ENCODE peak calls at places on chromosomes 7 and 10, in five cellular contexts. Z, O, Q, R and H are unnamed samples. For H3K27me3 and H3K4me1, the result is how much of the 10 kb centered on the place peaks cover.

GRCh38 chr10:86840498-86840897 is 84.1 kb downstream of the BMPR1A start:
- DNase-seq in Z (no peak), O (no peak), Q (no peak), R (no peak), H (no peak)

GRCh38 chr10:8055420-8056349 is 1.2 kb downstream of the GATA3 start:
- DNase-seq in Z (no peak), O (no peak), Q (no peak), R (no peak), H (no peak)

GRCh38 chr10:80015911-80016590 is 62.4 kb upstream of the TMEM254 start:
- DNase-seq in Z (no peak), O (no peak), Q (no peak), R (no peak), H (no peak)

GRCh38 chr10:132412316-132413192 is 15.6 kb downstream of the PWWP2B start:
- DNase-seq in Z (no peak), O (no peak), Q (no peak), R (no peak), H (peak)

GRCh38 chr7:80542398-80542797 is 30.5 kb upstream of the GNAT3 start:
- DNase-seq in Z (no peak), O (no peak), Q (no peak), R (no peak), H (no peak)

GRCh38 chr7:100370303-100370702 is 3.0 kb upstream of the PILRA start:
- DNase-seq in Z (peak), O (no peak), Q (no peak), R (no peak), H (no peak)

GRCh38 chr10:131645756-131646155 is 255.1 kb upstream of the PPP2R2D start:
- DNase-seq in Z (no peak), O (no peak), Q (no peak), R (no peak), H (no peak)

GRCh38 chr10:101570764-101571572 is 17.1 kb downstream of the POLL start:
- DNase-seq in Z (no peak), O (no peak), Q (no peak), R (no peak), H (no peak)

GRCh38 chr7:93185303-93186027 is 37.3 kb upstream of the SAMD9L start:
- DNase-seq in Z (no peak), O (no peak), Q (no peak), R (no peak), H (no peak)

GRCh38 chr7:7516156-7516555 is 19.5 kb downstream of the COL28A1 start:
- DNase-seq in Z (no peak), O (no peak), Q (no peak), R (no peak), H (no peak)

GRCh38 chr7:100875356-100875751 is 451 bp downstream of the SRRT start:
- DNase-seq in Z (peak), O (no peak), Q (no peak), R (no peak), H (no peak)

GRCh38 chr10:113093188-113094113 is 143.4 kb downstream of the TCF7L2 start:
- DNase-seq in Z (no peak), O (peak), Q (no peak), R (no peak), H (no peak)

GRCh38 chr10:51086695-51087094 is 12.4 kb downstream of the PRKG1 start:
- DNase-seq in Z (no peak), O (no peak), Q (no peak), R (no peak), H (no peak)

GRCh38 chr7:132503415-132503814 is 72.9 kb downstream of the PLXNA4 start:
- DNase-seq in Z (no peak), O (no peak), Q (no peak), R (no peak), H (no peak)

GRCh38 chr7:95687759-95688343 is 84.5 kb upstream of the DYNC1I1 start:
- DNase-seq in Z (peak), O (no peak), Q (no peak), R (no peak), H (no peak)

GRCh38 chr7:25675789-25676474 is 447.6 kb upstream of the NPVF start:
- DNase-seq in Z (no peak), O (no peak), Q (no peak), R (no peak), H (no peak)

GRCh38 chr7:55046582-55047347 is 27.9 kb downstream of the EGFR start:
- DNase-seq in Z (no peak), O (peak), Q (no peak), R (no peak), H (no peak)

GRCh38 chr10:36256905-36257304 is 614.8 kb upstream of the FZD8 start:
- DNase-seq in Z (no peak), O (no peak), Q (no peak), R (no peak), H (no peak)

GRCh38 chr7:82443044-82443800 is at the start of gene CACNA2D1:
- DNase-seq in Z (peak), O (peak), Q (peak), R (no peak), H (no peak)

DNA sequence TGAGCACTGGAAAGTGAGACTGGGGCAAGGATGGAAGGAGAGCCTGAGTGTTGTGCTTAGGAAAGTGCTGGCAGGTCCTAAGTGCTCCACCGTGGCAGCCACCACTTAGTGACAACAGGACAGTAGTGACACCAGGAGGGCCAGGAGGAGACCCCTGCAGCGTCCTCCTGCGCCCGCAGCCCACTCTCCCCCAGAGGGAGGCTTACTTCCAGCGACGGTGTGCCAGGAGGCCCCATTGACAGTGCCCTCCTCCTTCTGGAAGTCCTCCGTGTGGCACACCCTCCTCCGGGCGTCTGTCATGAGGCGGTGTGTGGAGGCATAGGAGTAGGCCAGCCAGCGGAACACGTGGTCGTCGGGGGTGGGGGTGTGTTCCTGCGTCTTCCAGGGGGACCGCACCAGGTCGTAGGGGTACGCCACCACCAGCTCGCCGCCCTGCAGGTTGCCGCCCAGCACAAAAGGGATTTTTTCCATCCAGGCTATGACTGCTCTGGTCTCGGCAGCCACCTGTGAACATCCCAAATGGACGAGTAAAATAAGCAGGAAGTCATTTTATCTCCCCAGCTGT is 95.6 kb downstream of the GPR26 start:
- DNase-seq in Z (no peak), O (no peak), Q (no peak), R (no peak), H (no peak)
- H3K27me3 ChIP-seq in Z (under half), O (under half), Q (under half), R (under half), H (under half)

GRCh38 chr10:125121003-125121402 is 39.4 kb downstream of the CTBP2 start:
- DNase-seq in Z (no peak), O (peak), Q (no peak), R (no peak), H (no peak)
- H3K4me1 ChIP-seq in Z (under half), O (half or more), Q (under half), R (under half), H (half or more)

GRCh38 chr7:18577096-18577771 is 81.7 kb downstream of the HDAC9 start:
- DNase-seq in Z (no peak), O (peak), Q (no peak), R (no peak), H (no peak)
- H3K27ac ChIP-seq in Z (no peak), O (peak), Q (no peak), R (no peak), H (no peak)

GRCh38 chr7:155380221-155380861 is 77.6 kb upstream of the EN2 start:
- DNase-seq in Z (peak), O (peak), Q (peak), R (peak), H (peak)
- H3K27me3 ChIP-seq in Z (half or more), O (half or more), Q (half or more), R (half or more), H (half or more)

GRCh38 chr10:104322416-104322782 is 15.9 kb downstream of the ITPRIP start:
- DNase-seq in Z (no peak), O (peak), Q (no peak), R (no peak), H (peak)
- H3K4me1 ChIP-seq in Z (under half), O (half or more), Q (under half), R (under half), H (half or more)

GRCh38 chr10:6721964-6722615 is 142.0 kb upstream of the PRKCQ start:
- DNase-seq in Z (no peak), O (no peak), Q (no peak), R (peak), H (no peak)
- H3K27ac ChIP-seq in Z (no peak), O (peak), Q (peak), R (peak), H (no peak)

GRCh38 chr10:33465747-33466146 is 131.3 kb upstream of the NRP1 start:
- DNase-seq in Z (no peak), O (no peak), Q (no peak), R (no peak), H (no peak)

GRCh38 chr10:33463011-33463410 is 128.5 kb upstream of the NRP1 start:
- DNase-seq in Z (no peak), O (no peak), Q (no peak), R (no peak), H (no peak)

GRCh38 chr10:33459597-33459996 is 125.1 kb upstream of the NRP1 start:
- DNase-seq in Z (no peak), O (no peak), Q (no peak), R (peak), H (no peak)

GRCh38 chr10:33461295-33461640 is 126.8 kb upstream of the NRP1 start:
- DNase-seq in Z (no peak), O (no peak), Q (no peak), R (no peak), H (no peak)

GRCh38 chr10:33460461-33461294 is 126.2 kb upstream of the NRP1 start:
- DNase-seq in Z (no peak), O (no peak), Q (peak), R (no peak), H (peak)
- H3K27me3 ChIP-seq in Z (under half), O (under half), Q (under half), R (under half), H (under half)